ENCODE peak calls at places on chromosomes 13 and 19, in seven cellular contexts. I is CD8-positive, alpha-beta memory T cell; P is naive B cell; M is effector memory CD4-positive, alpha-beta T cell; N is activated CD8-positive, alpha-beta T cell treated with anti-CD3 and anti-CD28 coated beads, Interleukin-2, amount 10 ng/mL, durations not matched to agents 7 days and 5 days; E is sciatic nerve; B is WTC11. T is an unnamed sample.
A peak's percentile ranks its signal among the peaks of the same experiment; 100 is the strongest.

GRCh38 chr13:77898097-77898496 is 20.5 kb downstream of the EDNRB start:
- DNase-seq in B (no peak), P (no peak), I (no peak), N (no peak), E (no peak), M (no peak), T (peak; percentile 26)

GRCh38 chr19:35890113-35890650 is 10.2 kb downstream of the NFKBID start:
- DNase-seq in N (no peak), M (no peak), I (no peak), B (no peak), P (peak; percentile 3), E (no peak), T (no peak)

GRCh38 chr13:51950722-51951121 is 60.5 kb downstream of the ATP7B start:
- DNase-seq in I (no peak), P (no peak), M (no peak), B (no peak), N (peak; percentile 55), E (no peak), T (no peak)

GRCh38 chr19:3968556-3969434 is 2.1 kb downstream of the DAPK3 start:
- DNase-seq in P (no peak), N (no peak), M (no peak), I (no peak), B (peak; percentile 85), E (peak; percentile 87), T (peak; percentile 81)

GRCh38 chr19:46697142-46697960 is 19.6 kb downstream of the PRKD2 start:
- DNase-seq in I (no peak), P (no peak), B (peak; percentile 100), E (peak; percentile 94), M (no peak), N (no peak), T (peak; percentile 69)

GRCh38 chr13:51246411-51247298 is 24.5 kb downstream of the FAM124A start:
- DNase-seq in I (no peak), M (no peak), P (no peak), N (no peak), B (no peak), E (no peak), T (no peak)

GRCh38 chr19:290539-291521 is at the start of gene PLPP2:
- DNase-seq in E (no peak), B (peak; percentile 92), M (no peak), N (no peak), I (no peak), P (no peak), T (no peak)

GRCh38 chr19:13640611-13641010 is 123.7 kb upstream of the MRI1 start:
- DNase-seq in I (no peak), P (no peak), M (no peak), E (no peak), N (no peak), B (no peak), T (no peak)

GRCh38 chr19:1665565-1666047 is 13.2 kb upstream of the TCF3 start:
- DNase-seq in I (no peak), P (peak; percentile 48), B (no peak), M (no peak), E (no peak), N (no peak), T (no peak)

GRCh38 chr13:32165791-32166190 is 134.2 kb downstream of the FRY start:
- DNase-seq in P (no peak), I (no peak), N (no peak), M (no peak), B (no peak), E (no peak), T (no peak)

GRCh38 chr13:96081888-96082287 is 8.0 kb upstream of the HS6ST3 start:
- DNase-seq in I (no peak), M (no peak), N (no peak), P (no peak), E (no peak), B (no peak), T (no peak)

GRCh38 chr19:31535691-31536460 is 186.6 kb upstream of the TSHZ3 start:
- DNase-seq in N (no peak), E (no peak), I (no peak), B (no peak), P (no peak), M (no peak), T (no peak)

GRCh38 chr19:928471-929259 is 2.8 kb downstream of the ARID3A start:
- DNase-seq in B (peak; percentile 55), P (no peak), E (no peak), I (no peak), N (no peak), M (no peak), T (no peak)

GRCh38 chr19:2233601-2234280 is 2.4 kb downstream of the PLEKHJ1 start:
- DNase-seq in M (no peak), N (no peak), E (no peak), P (no peak), I (no peak), B (no peak), T (no peak)

GRCh38 chr19:16851031-16851712 is 22.0 kb downstream of the SIN3B start:
- DNase-seq in B (no peak), I (no peak), M (no peak), N (no peak), P (no peak), E (no peak), T (no peak)

GRCh38 chr13:35814573-35814972 is 316.6 kb downstream of the DCLK1 start:
- DNase-seq in E (no peak), P (no peak), N (no peak), I (no peak), B (no peak), M (no peak), T (no peak)

GRCh38 chr13:110664673-110665072 is 41.2 kb downstream of the CARS2 start:
- DNase-seq in E (no peak), M (no peak), I (no peak), B (no peak), N (no peak), P (no peak), T (no peak)

GRCh38 chr19:11481777-11482383 is 1.0 kb upstream of the ELAVL3 start:
- DNase-seq in I (peak; percentile 30), P (no peak), N (peak; percentile 84), B (peak; percentile 85), E (peak; percentile 69), M (peak; percentile 41), T (peak; percentile 75)

GRCh38 chr13:101144808-101145419 is 271.4 kb downstream of the NALCN start:
- DNase-seq in N (peak; percentile 48), M (no peak), I (no peak), P (peak; percentile 18), E (no peak), B (no peak), T (peak; percentile 59)

GRCh38 chr13:33978653-33979052 is 160.7 kb downstream of the RFC3 start:
- DNase-seq in N (no peak), B (no peak), P (no peak), M (no peak), I (no peak), E (no peak), T (no peak)

GRCh38 chr19:9958451-9958850 is 22.1 kb upstream of the OLFM2 start:
- DNase-seq in P (no peak), N (no peak), B (no peak), I (no peak), M (no peak), E (no peak), T (no peak)

GRCh38 chr13:75256922-75257321 is 225.0 kb downstream of the TBC1D4 start:
- DNase-seq in N (no peak), P (no peak), I (no peak), M (no peak), E (no peak), B (no peak), T (no peak)

GRCh38 chr13:45393941-45394570 is 24.1 kb downstream of the SLC25A30 start:
- DNase-seq in N (peak; percentile 58), P (peak; percentile 22), B (peak; percentile 63), M (no peak), E (no peak), I (no peak), T (peak; percentile 26)

GRCh38 chr13:97484286-97484685 is 50.3 kb downstream of the RAP2A start:
- DNase-seq in E (no peak), P (no peak), N (no peak), B (no peak), M (no peak), I (no peak), T (no peak)

GRCh38 chr19:46571495-46571894 is 29.6 kb upstream of the CALM3 start:
- DNase-seq in N (peak; percentile 38), I (no peak), M (no peak), P (no peak), B (peak; percentile 61), E (no peak), T (peak; percentile 12)

GRCh38 chr13:97555034-97555433 is 121.1 kb downstream of the RAP2A start:
- DNase-seq in E (no peak), B (no peak), M (no peak), P (no peak), I (no peak), N (no peak), T (no peak)

T was measured in NCI-H460.